ENCODE peak calls at places on chromosomes 3 and 15, in four cellular contexts. T is H1, Q is WTC11, H is K562. L is an unnamed sample.

GRCh38 chr15:36598529-36599177 is 19.2 kb downstream of the CDIN1 start:
- DNase-seq in T (no peak), Q (no peak), H (no peak), L (no peak)

GRCh38 chr3:167382127-167382526 is 2.0 kb upstream of the ZBBX start:
- DNase-seq in T (no peak), Q (no peak), H (no peak), L (no peak)

GRCh38 chr3:127804141-127804540 is 18.2 kb downstream of the MGLL start:
- DNase-seq in T (no peak), Q (no peak), H (no peak), L (no peak)

GRCh38 chr3:195054311-195054710 is 216.6 kb downstream of the XXYLT1 start:
- DNase-seq in T (no peak), Q (no peak), H (no peak), L (no peak)

GRCh38 chr15:47184405-47185221 is 532.7 kb upstream of the SEMA6D start:
- DNase-seq in T (no peak), Q (peak; percentile 27), H (no peak), L (no peak)

GRCh38 chr3:56702487-56703315 is 19.6 kb upstream of the TASOR start:
- DNase-seq in T (no peak), Q (no peak), H (peak; percentile 18), L (no peak)

GRCh38 chr3:27201435-27201966 is 167.7 kb downstream of the NEK10 start:
- DNase-seq in T (no peak), Q (no peak), H (no peak), L (no peak)

GRCh38 chr3:188104050-188104449 is 49.9 kb upstream of the LPP start:
- DNase-seq in T (no peak), Q (no peak), H (no peak), L (no peak)

GRCh38 chr3:194715022-194715800 is 29.5 kb downstream of the FAM43A start:
- DNase-seq in T (no peak), Q (no peak), H (no peak), L (no peak)

GRCh38 chr3:188202358-188203138 is 48.6 kb downstream of the LPP start:
- DNase-seq in T (no peak), Q (peak; percentile 33), H (peak; percentile 12), L (no peak)

GRCh38 chr15:67831363-67831762 is 6.1 kb downstream of the SKOR1 start:
- DNase-seq in T (no peak), Q (no peak), H (no peak), L (no peak)

GRCh38 chr3:69560818-69561217 is 174.9 kb upstream of the FRMD4B start:
- DNase-seq in T (no peak), Q (no peak), H (no peak), L (no peak)

GRCh38 chr3:106963446-106963845 is 413.8 kb upstream of the CCDC54 start:
- DNase-seq in T (no peak), Q (no peak), H (no peak), L (no peak)

GRCh38 chr3:126926684-126927404 is 56.1 kb upstream of the PLXNA1 start:
- DNase-seq in T (no peak), Q (no peak), H (peak; percentile 45), L (no peak)

GRCh38 chr3:141938011-141938350 is 61.5 kb downstream of the ATP1B3 start:
- DNase-seq in T (no peak), Q (no peak), H (no peak), L (no peak)

GRCh38 chr3:45110185-45110833 is 35.9 kb downstream of the CDCP1 start:
- DNase-seq in T (no peak), Q (no peak), H (no peak), L (no peak)

GRCh38 chr3:11803977-11804903 is 42.4 kb downstream of the TAMM41 start:
- DNase-seq in T (no peak), Q (peak; percentile 28), H (peak; percentile 61), L (no peak)

GRCh38 chr3:156341831-156342416 is 213.0 kb downstream of the SSR3 start:
- DNase-seq in T (no peak), Q (no peak), H (no peak), L (peak; percentile 30)

GRCh38 chr3:128338536-128339400 is 127.9 kb downstream of the DNAJB8 start:
- DNase-seq in T (no peak), Q (no peak), H (peak; percentile 31), L (no peak)

GRCh38 chr3:51949121-51949520 is 6.1 kb upstream of the GPR62 start:
- DNase-seq in T (no peak), Q (no peak), H (no peak), L (no peak)

GRCh38 chr3:82641701-82642100 is 880.3 kb upstream of the GBE1 start:
- DNase-seq in T (no peak), Q (no peak), H (no peak), L (no peak)

GRCh38 chr3:149377408-149378111 is at the start of gene TM4SF1:
- DNase-seq in T (no peak), Q (no peak), H (no peak), L (no peak)

GRCh38 chr15:60026555-60026954 is 22.4 kb downstream of the FOXB1 start:
- DNase-seq in T (no peak), Q (no peak), H (no peak), L (no peak)

GRCh38 chr15:65881766-65882434 is 12.6 kb downstream of the RAB11A start:
- DNase-seq in T (no peak), Q (no peak), H (no peak), L (no peak)

GRCh38 chr3:19455546-19455945 is 307.2 kb downstream of the KCNH8 start:
- DNase-seq in T (no peak), Q (no peak), H (no peak), L (no peak)

GRCh38 chr15:27341780-27342343 is 370.9 kb downstream of the GABRG3 start:
- DNase-seq in T (no peak), Q (no peak), H (no peak), L (no peak)

GRCh38 chr3:164818318-164818717 is 260.0 kb downstream of the SI start:
- DNase-seq in T (no peak), Q (no peak), H (no peak), L (no peak)

GRCh38 chr3:28590216-28590615 is 241.6 kb upstream of the AZI2 start:
- DNase-seq in T (no peak), Q (no peak), H (no peak), L (no peak)

GRCh38 chr15:68382286-68383007 is 49.5 kb downstream of the ITGA11 start:
- DNase-seq in T (no peak), Q (no peak), H (no peak), L (no peak)

GRCh38 chr15:65092911-65093792 is 16.6 kb downstream of the KBTBD13 start:
- DNase-seq in T (no peak), Q (no peak), H (no peak), L (no peak)

GRCh38 chr15:41695750-41696436 is 35.7 kb downstream of the MGA start:
- DNase-seq in T (no peak), Q (no peak), H (peak; percentile 27), L (peak; percentile 39)

GRCh38 chr15:99983894-99984293 is 250.7 kb upstream of the LYSMD4 start:
- DNase-seq in T (no peak), Q (peak; percentile 38), H (no peak), L (no peak)

GRCh38 chr3:186303985-186304384 is 58.0 kb downstream of the DGKG start:
- DNase-seq in T (no peak), Q (peak; percentile 28), H (no peak), L (no peak)

GRCh38 chr3:186311431-186311830 is 50.6 kb downstream of the DGKG start:
- DNase-seq in T (no peak), Q (no peak), H (no peak), L (no peak)

GRCh38 chr3:186308549-186308948 is 53.5 kb downstream of the DGKG start:
- DNase-seq in T (no peak), Q (no peak), H (no peak), L (no peak)

DNA sequence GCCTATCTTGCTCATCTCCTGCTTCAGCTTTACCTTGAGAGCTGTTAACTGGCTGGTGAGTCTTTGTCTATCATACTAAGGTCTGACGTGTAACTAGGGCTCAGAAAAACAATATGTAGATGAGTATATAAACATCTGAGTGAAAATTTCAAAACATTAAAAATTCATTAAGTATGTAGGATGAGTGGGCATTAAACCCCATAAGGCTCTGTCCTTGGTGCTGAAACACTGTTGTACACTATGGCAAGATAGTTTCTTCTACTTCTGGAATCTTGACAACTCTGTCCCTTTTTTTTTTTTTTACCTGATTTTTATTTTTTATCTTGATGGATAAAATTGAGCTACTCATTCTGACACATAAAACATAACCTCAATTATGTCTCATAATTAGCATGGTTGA is 54.4 kb downstream of the DGKG start:
- DNase-seq in T (no peak), Q (no peak), H (no peak), L (no peak)
- TF ChIP-seq USF2 in T (no peak), Q (no peak), H (no peak), L (no peak)

DNA sequence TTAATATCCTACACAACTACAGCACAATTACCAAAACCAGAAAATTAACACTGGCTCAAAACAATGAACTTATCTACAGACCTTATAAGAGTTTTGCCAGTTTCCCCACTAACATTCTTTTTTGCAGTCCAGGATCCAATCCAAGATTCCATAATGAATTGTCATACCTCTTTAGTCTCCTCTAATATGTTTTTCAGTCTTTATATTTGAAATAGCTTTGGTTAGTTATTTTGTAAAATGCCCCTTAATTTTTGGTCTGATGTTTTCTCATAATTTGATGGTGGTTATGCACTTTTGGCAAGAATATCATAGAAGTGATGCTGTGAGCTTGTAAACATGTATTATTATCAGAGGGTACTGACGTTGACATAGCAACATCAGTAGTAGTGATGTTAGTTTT is 124.3 kb downstream of the ISL2 start:
- DNase-seq in T (no peak), Q (no peak), H (no peak), L (no peak)
- TF ChIP-seq SP1 in T (no peak), Q (no peak), H (no peak), L (no peak)

DNA sequence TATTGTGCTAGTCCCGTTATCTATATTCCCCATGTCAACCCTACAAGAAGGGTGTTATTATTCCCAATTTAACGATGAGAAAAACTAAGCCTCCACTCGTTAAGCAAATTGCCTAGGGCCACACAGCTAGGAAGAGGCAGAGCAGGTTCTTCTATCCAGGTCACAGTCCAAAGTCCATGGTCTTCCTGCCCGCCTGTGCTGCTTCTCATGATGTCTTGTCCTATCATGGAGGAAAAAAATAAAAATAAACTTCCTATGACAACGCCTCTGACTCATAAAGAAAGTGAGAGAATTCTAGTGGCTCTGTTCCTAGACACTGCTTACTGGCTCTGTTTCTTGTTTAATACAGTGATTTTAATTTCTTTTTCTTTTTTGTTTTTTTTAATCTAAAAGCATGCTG is 9.7 kb downstream of the COL8A1 start:
- DNase-seq in T (no peak), Q (no peak), H (no peak), L (no peak)
- TF ChIP-seq USF2 in T (no peak), Q (no peak), H (no peak), L (no peak)

GRCh38 chr3:153958635-153959320 is 162.4 kb upstream of the ARHGEF26 start:
- DNase-seq in T (no peak), Q (no peak), H (no peak), L (no peak)
- TF ChIP-seq SP1 in T (no peak), Q (no peak), H (no peak), L (no peak)

GRCh38 chr15:78007211-78007956 is 70.1 kb downstream of the TBC1D2B start:
- DNase-seq in T (no peak), Q (no peak), H (no peak), L (no peak)
- TF ChIP-seq USF2 in T (no peak), Q (no peak), H (no peak), L (no peak)

L was measured in GM12878.